ENCODE peak calls at places on chromosomes 16 and 17, in five cellular contexts. G is CD8-positive, alpha-beta memory T cell; O is adrenal gland; T is Caco-2; P is small intestine. M is an unnamed sample. For H3K4me1 and H3K27me3, the result is how much of the 10 kb centered on the place peaks cover.

GRCh38 chr16:30069575-30070462 is 4.3 kb downstream of the ALDOA start:
- DNase-seq in O (peak), P (no peak), T (no peak), G (no peak), M (peak)

GRCh38 chr17:2393184-2393953 is 7.5 kb downstream of the MNT start:
- DNase-seq in O (peak), P (peak), T (peak), G (peak), M (peak)

GRCh38 chr16:29864205-29864604 is 1.2 kb upstream of the CDIPT start:
- DNase-seq in T (no peak), G (no peak), P (no peak), O (no peak), M (no peak)

GRCh38 chr16:1530883-1531637 is 2.4 kb upstream of the TMEM204 start:
- DNase-seq in T (no peak), G (no peak), O (no peak), P (no peak), M (peak)

GRCh38 chr17:3695723-3696411 is at the start of gene P2RX5:
- DNase-seq in P (peak), T (no peak), O (no peak), G (peak), M (peak)

GRCh38 chr17:43599835-43600234 is 53.7 kb upstream of the ETV4 start:
- DNase-seq in O (peak), G (no peak), T (no peak), P (no peak), M (no peak)

GRCh38 chr17:4968916-4969550 is 1.4 kb upstream of the SPAG7 start:
- DNase-seq in G (no peak), P (no peak), T (no peak), O (peak), M (no peak)

GRCh38 chr17:47315451-47316266 is 8.1 kb upstream of the EFCAB13 start:
- DNase-seq in T (no peak), P (peak), G (peak), O (peak), M (peak)

GRCh38 chr17:29557085-29557697 is 9.6 kb downstream of the ABHD15 start:
- DNase-seq in G (no peak), T (no peak), P (no peak), O (peak), M (no peak)

GRCh38 chr17:38463451-38463858 is 35.2 kb downstream of the ARHGAP23 start:
- DNase-seq in O (peak), T (no peak), G (no peak), P (no peak), M (no peak)

GRCh38 chr16:14338969-14339368 is 267.9 kb downstream of the MRTFB start:
- DNase-seq in O (no peak), G (no peak), T (no peak), P (no peak), M (no peak)

GRCh38 chr17:35460354-35460851 is 11.8 kb upstream of the SLFN13 start:
- DNase-seq in T (peak), P (peak), O (no peak), G (peak), M (peak)

GRCh38 chr17:35244345-35245195 is 1.7 kb downstream of the SLFN5 start:
- DNase-seq in P (peak), O (peak), T (no peak), G (peak), M (no peak)

GRCh38 chr17:19335951-19336631 is 26.4 kb downstream of the B9D1 start:
- DNase-seq in P (no peak), T (peak), G (no peak), O (peak), M (no peak)

GRCh38 chr16:24052466-24053324 is 203.4 kb upstream of the CACNG3 start:
- DNase-seq in P (no peak), G (no peak), O (no peak), T (no peak), M (no peak)

GRCh38 chr17:30021708-30022317 is 80.4 kb downstream of the EFCAB5 start:
- DNase-seq in T (no peak), O (peak), G (peak), P (peak), M (peak)

GRCh38 chr17:70021726-70022125 is 53.3 kb upstream of the KCNJ16 start:
- DNase-seq in G (no peak), P (no peak), O (no peak), T (no peak), M (no peak)

GRCh38 chr17:29176500-29177351 is 3.5 kb downstream of the MYO18A start:
- DNase-seq in T (peak), P (peak), O (peak), G (peak), M (peak)

GRCh38 chr17:45391918-45392317 is 40.8 kb downstream of the ARHGAP27 start:
- DNase-seq in T (no peak), G (no peak), P (no peak), O (no peak), M (no peak)

GRCh38 chr17:75588546-75589016 is 981 bp downstream of the MYO15B start:
- DNase-seq in T (no peak), P (no peak), O (peak), G (no peak), M (no peak)

GRCh38 chr17:57864273-57864672 is 14.4 kb upstream of the MRPS23 start:
- DNase-seq in P (no peak), T (no peak), G (no peak), O (no peak), M (no peak)

GRCh38 chr16:4918790-4919210 is 18.1 kb downstream of the PPL start:
- DNase-seq in O (no peak), G (no peak), P (peak), T (peak), M (no peak)

GRCh38 chr16:30786115-30786935 is 680 bp downstream of the ZNF629 start:
- DNase-seq in P (peak), G (no peak), O (peak), T (peak), M (peak)

GRCh38 chr17:1158879-1159278 is 20.9 kb downstream of the ABR start:
- DNase-seq in T (no peak), G (no peak), P (no peak), O (no peak), M (no peak)

GRCh38 chr17:80658821-80659220 is 114.2 kb downstream of the RPTOR start:
- DNase-seq in P (no peak), T (no peak), O (no peak), G (no peak), M (no peak)

GRCh38 chr17:67559381-67559966 is 158.3 kb upstream of the NOL11 start:
- DNase-seq in G (no peak), T (no peak), P (peak), O (peak), M (no peak)

GRCh38 chr16:89958068-89958467 is 9.5 kb downstream of the DEF8 start:
- DNase-seq in G (no peak), T (peak), O (peak), P (no peak), M (peak)

GRCh38 chr17:37405955-37406634 is 541 bp downstream of the ACACA start:
- DNase-seq in T (no peak), P (peak), O (no peak), G (no peak), M (no peak)

GRCh38 chr17:57004944-57005579 is 27.1 kb downstream of the SCPEP1 start:
- DNase-seq in O (no peak), T (no peak), G (no peak), P (peak), M (no peak)

GRCh38 chr17:5630434-5630833 is 46.1 kb upstream of the NLRP1 start:
- DNase-seq in P (no peak), T (no peak), O (no peak), G (no peak), M (no peak)

GRCh38 chr17:8096541-8096940 is 9.0 kb upstream of the ALOX12B start:
- DNase-seq in G (no peak), O (no peak), T (no peak), P (no peak), M (no peak)

GRCh38 chr16:11639925-11640899 is 28.0 kb upstream of the SNN start:
- DNase-seq in G (no peak), T (peak), O (peak), P (peak), M (peak)

GRCh38 chr17:37802712-37803416 is 58.0 kb upstream of the HNF1B start:
- DNase-seq in T (no peak), G (no peak), P (no peak), O (peak), M (peak)

GRCh38 chr16:1020591-1020990 is 39.0 kb downstream of the SOX8 start:
- DNase-seq in T (no peak), G (no peak), O (no peak), P (no peak), M (no peak)

GRCh38 chr17:28524476-28525415 is 18.6 kb downstream of the FOXN1 start:
- DNase-seq in P (peak), T (peak), O (no peak), G (no peak), M (no peak)

GRCh38 chr17:3472137-3472536 is 518 bp upstream of the SPATA22 start:
- DNase-seq in P (no peak), O (no peak), T (no peak), G (no peak), M (no peak)

GRCh38 chr17:12041316-12041715 is 20.6 kb downstream of the MAP2K4 start:
- DNase-seq in O (no peak), P (no peak), T (no peak), G (no peak), M (no peak)

GRCh38 chr17:34237458-34237857 is 17.6 kb upstream of the CCL2 start:
- DNase-seq in T (no peak), P (no peak), O (no peak), G (no peak), M (no peak)
- H3K4me1 ChIP-seq in T (under half), P (under half), O (under half), G (under half), M (under half)

DNA sequence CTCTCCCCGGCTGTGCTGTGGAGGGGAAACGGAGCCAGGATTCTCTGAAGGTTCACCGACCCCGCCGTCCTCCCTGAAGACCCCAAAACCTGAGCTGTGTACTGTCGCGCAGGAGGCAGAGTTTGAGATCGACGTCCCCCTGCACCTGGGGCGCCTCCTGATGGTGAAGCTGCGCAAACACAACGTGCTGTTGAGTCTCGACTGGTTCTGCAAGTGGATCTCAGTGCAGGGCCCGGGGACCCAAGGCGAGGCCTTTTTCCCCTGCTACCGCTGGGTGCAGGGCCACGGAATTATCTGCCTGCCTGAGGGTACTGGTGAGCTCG is 62.6 kb upstream of the TEKT1 start:
- DNase-seq in T (no peak), O (no peak), P (no peak), G (no peak), M (no peak)
- H3K4me3 ChIP-seq in T (no peak), O (no peak), P (no peak), G (no peak), M (no peak)

GRCh38 chr17:79459003-79459655 is 151.7 kb downstream of the RBFOX3 start:
- DNase-seq in P (no peak), G (no peak), O (no peak), T (no peak), M (no peak)

GRCh38 chr17:79457889-79458288 is 153.0 kb downstream of the RBFOX3 start:
- DNase-seq in P (no peak), O (no peak), T (no peak), G (no peak), M (no peak)

GRCh38 chr17:79461041-79461440 is 149.8 kb downstream of the RBFOX3 start:
- DNase-seq in T (no peak), O (no peak), P (no peak), G (no peak), M (no peak)

GRCh38 chr17:79458356-79458755 is 152.5 kb downstream of the RBFOX3 start:
- DNase-seq in P (no peak), O (no peak), G (no peak), T (no peak), M (no peak)

DNA sequence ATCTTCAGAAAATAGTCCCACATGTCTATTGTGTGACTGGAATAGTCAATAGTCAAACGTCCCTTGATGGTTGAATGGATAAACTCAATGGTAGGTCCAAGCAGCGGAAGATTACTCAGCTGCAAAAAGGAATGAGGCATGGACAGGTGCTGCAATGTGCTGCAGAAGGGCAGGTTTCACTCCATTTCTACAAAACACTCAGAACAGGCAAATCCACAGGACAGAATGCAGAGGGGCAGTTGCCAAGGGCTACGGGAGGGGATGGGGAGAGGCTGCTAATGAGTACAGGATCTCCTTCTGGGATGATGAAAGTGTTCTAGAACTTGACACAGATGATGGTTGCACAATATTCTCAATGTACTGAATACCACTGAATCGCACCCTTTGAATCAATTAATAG is 151.0 kb downstream of the RBFOX3 start:
- DNase-seq in O (no peak), G (no peak), T (no peak), P (no peak), M (no peak)
- H3K27me3 ChIP-seq in O (under half), G (under half), T (under half), P (under half), M (under half)

DNA sequence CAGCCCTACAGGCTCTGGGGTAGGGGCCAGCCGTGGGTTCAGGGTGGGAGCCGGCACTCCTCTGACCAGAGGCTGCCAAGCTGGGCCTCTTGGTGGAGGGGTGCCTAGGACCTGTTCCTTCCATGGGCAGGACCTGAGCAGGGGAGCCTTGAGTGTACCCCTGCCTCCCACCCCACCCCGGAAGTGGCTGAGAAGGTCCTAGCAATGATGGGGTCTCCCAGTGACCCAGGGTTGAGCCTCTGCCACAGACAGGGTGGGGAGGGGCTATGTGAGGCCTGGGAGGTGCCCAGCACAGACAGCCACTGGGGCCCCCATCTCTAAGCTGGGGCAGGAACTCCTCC is 6.2 kb upstream of the MTSS2 start:
- DNase-seq in T (no peak), G (no peak), O (no peak), P (no peak), M (no peak)
- H3K4me1 ChIP-seq in T (under half), G (under half), O (half or more), P (under half), M (half or more)

GRCh38 chr16:17466876-17467275 is 3.9 kb downstream of the XYLT1 start:
- DNase-seq in T (no peak), G (no peak), O (no peak), P (no peak), M (no peak)
- H3K4me3 ChIP-seq in T (no peak), G (no peak), O (no peak), P (no peak), M (no peak)